ENCODE peak calls at places on chromosomes 11 and 22, in ten cellular contexts. H is SK-MEL-5; P is NCI-H345; T is GOT3; Y is activated T-cell treated with anti-CD3 and anti-CD28 coated beads for 1 hour; U is naive thymus-derived CD4-positive, alpha-beta T cell; D is ovary; M is SK-N-MC; A is HT-29; N is anterior cingulate cortex. S is an unnamed sample.

GRCh38 chr11:100823360-100823759 is 136.3 kb downstream of the ARHGAP42 start:
- DNase-seq in H (no peak), P (no peak), T (no peak), Y (no peak), U (no peak), D (no peak), M (no peak), A (no peak), N (no peak), S (no peak)

GRCh38 chr11:107716884-107717532 is 5.2 kb upstream of the SLN start:
- DNase-seq in H (no peak), P (no peak), T (no peak), Y (no peak), U (no peak), D (no peak), M (no peak), A (no peak), N (no peak), S (no peak)

GRCh38 chr11:3004481-3004880 is 12.4 kb upstream of the NAP1L4 start:
- DNase-seq in H (no peak), P (no peak), T (no peak), Y (no peak), U (no peak), D (peak), M (no peak), A (no peak), N (no peak), S (no peak)

GRCh38 chr11:1171985-1172728 is 14.4 kb downstream of the MUC5AC start:
- DNase-seq in H (no peak), P (no peak), T (no peak), Y (no peak), U (no peak), D (no peak), M (no peak), A (no peak), N (no peak), S (no peak)

GRCh38 chr11:117961896-117962295 is 24.3 kb upstream of the IL10RA start:
- DNase-seq in H (no peak), P (no peak), T (no peak), Y (no peak), U (no peak), D (no peak), M (no peak), A (no peak), N (no peak), S (no peak)

GRCh38 chr11:122721201-122721963 is 65.9 kb downstream of the UBASH3B start:
- DNase-seq in H (no peak), P (no peak), T (no peak), Y (no peak), U (no peak), D (no peak), M (no peak), A (no peak), N (no peak), S (no peak)

GRCh38 chr11:62556102-62556871 is 9.7 kb upstream of the AHNAK start:
- DNase-seq in H (peak), P (no peak), T (peak), Y (peak), U (peak), D (peak), M (no peak), A (peak), N (no peak), S (peak)

GRCh38 chr11:9150501-9150900 is 59.1 kb upstream of the SCUBE2 start:
- DNase-seq in H (no peak), P (no peak), T (no peak), Y (no peak), U (no peak), D (no peak), M (no peak), A (no peak), N (no peak), S (no peak)

GRCh38 chr11:15568440-15568839 is 453.7 kb downstream of the INSC start:
- DNase-seq in H (no peak), P (peak), T (no peak), Y (no peak), U (no peak), D (no peak), M (no peak), A (no peak), N (no peak), S (no peak)

GRCh38 chr11:10514210-10514609 is 26.8 kb downstream of the RNF141 start:
- DNase-seq in H (peak), P (no peak), T (no peak), Y (no peak), U (no peak), D (no peak), M (no peak), A (peak), N (no peak), S (no peak)

GRCh38 chr22:38567531-38568245 is 2.3 kb downstream of the DMC1 start:
- DNase-seq in H (no peak), P (no peak), T (no peak), Y (no peak), U (no peak), D (no peak), M (no peak), A (no peak), N (no peak), S (no peak)

GRCh38 chr11:75325713-75326438 is 25.6 kb downstream of the ARRB1 start:
- DNase-seq in H (no peak), P (no peak), T (no peak), Y (peak), U (peak), D (peak), M (no peak), A (peak), N (peak), S (peak)

GRCh38 chr11:11472096-11472495 is 119.0 kb upstream of the CSNK2A3 start:
- DNase-seq in H (no peak), P (no peak), T (no peak), Y (no peak), U (no peak), D (no peak), M (no peak), A (no peak), N (no peak), S (no peak)

GRCh38 chr22:24826710-24827285 is 20.8 kb downstream of the SGSM1 start:
- DNase-seq in H (no peak), P (no peak), T (no peak), Y (no peak), U (no peak), D (no peak), M (no peak), A (no peak), N (no peak), S (no peak)

GRCh38 chr11:888290-889212 is 22.1 kb downstream of the CHID1 start:
- DNase-seq in H (no peak), P (no peak), T (no peak), Y (no peak), U (no peak), D (no peak), M (no peak), A (no peak), N (no peak), S (no peak)

GRCh38 chr11:30445056-30445455 is 122.2 kb downstream of the ARL14EP start:
- DNase-seq in H (peak), P (no peak), T (no peak), Y (no peak), U (no peak), D (no peak), M (no peak), A (peak), N (no peak), S (peak)

GRCh38 chr11:122850076-122850631 is 11.9 kb downstream of the CRTAM start:
- DNase-seq in H (no peak), P (no peak), T (no peak), Y (no peak), U (peak), D (no peak), M (no peak), A (no peak), N (no peak), S (peak)

GRCh38 chr22:26328221-26328620 is 100.8 kb upstream of the ASPHD2 start:
- DNase-seq in H (no peak), P (no peak), T (no peak), Y (no peak), U (no peak), D (no peak), M (no peak), A (no peak), N (no peak), S (no peak)

GRCh38 chr11:44680982-44681597 is 45.7 kb upstream of the TSPAN18 start:
- DNase-seq in H (no peak), P (no peak), T (no peak), Y (peak), U (peak), D (no peak), M (no peak), A (no peak), N (no peak), S (peak)

GRCh38 chr11:17642980-17643379 is 76.4 kb upstream of the MYOD1 start:
- DNase-seq in H (no peak), P (no peak), T (no peak), Y (no peak), U (no peak), D (no peak), M (no peak), A (no peak), N (no peak), S (no peak)

GRCh38 chr22:20204821-20205220 is 54.0 kb upstream of the CCDC188 start:
- DNase-seq in H (no peak), P (no peak), T (no peak), Y (no peak), U (no peak), D (no peak), M (no peak), A (no peak), N (no peak), S (no peak)

GRCh38 chr11:102287963-102288744 is 29.1 kb upstream of the BIRC3 start:
- DNase-seq in H (peak), P (peak), T (no peak), Y (no peak), U (no peak), D (no peak), M (no peak), A (peak), N (no peak), S (peak)

GRCh38 chr11:12216542-12217422 is 106.4 kb downstream of the MICAL2 start:
- DNase-seq in H (peak), P (no peak), T (no peak), Y (no peak), U (no peak), D (no peak), M (no peak), A (peak), N (no peak), S (no peak)

GRCh38 chr11:126391286-126391954 is 35.9 kb downstream of the ST3GAL4 start:
- DNase-seq in H (no peak), P (no peak), T (no peak), Y (no peak), U (no peak), D (peak), M (no peak), A (no peak), N (no peak), S (no peak)

GRCh38 chr11:114511538-114511937 is 48.1 kb downstream of the NXPE1 start:
- DNase-seq in H (no peak), P (no peak), T (no peak), Y (no peak), U (no peak), D (no peak), M (no peak), A (no peak), N (no peak), S (no peak)

GRCh38 chr11:111566324-111566723 is 25.8 kb downstream of the LAYN start:
- DNase-seq in H (no peak), P (no peak), T (no peak), Y (no peak), U (no peak), D (no peak), M (no peak), A (no peak), N (no peak), S (no peak)

GRCh38 chr22:46251816-46252380 is 1.8 kb upstream of the CDPF1 start:
- DNase-seq in H (no peak), P (no peak), T (no peak), Y (no peak), U (no peak), D (no peak), M (no peak), A (no peak), N (no peak), S (no peak)

GRCh38 chr11:58525037-58525614 is 17.2 kb upstream of the OR5B21 start:
- DNase-seq in H (no peak), P (no peak), T (no peak), Y (no peak), U (no peak), D (no peak), M (no peak), A (no peak), N (no peak), S (no peak)

GRCh38 chr11:110196241-110196754 is 100.1 kb downstream of the RDX start:
- DNase-seq in H (no peak), P (no peak), T (no peak), Y (no peak), U (no peak), D (no peak), M (no peak), A (peak), N (no peak), S (peak)

GRCh38 chr22:30946354-30946753 is 22.2 kb downstream of the MORC2 start:
- DNase-seq in H (no peak), P (no peak), T (no peak), Y (no peak), U (no peak), D (no peak), M (no peak), A (no peak), N (no peak), S (no peak)

GRCh38 chr22:17948101-17948500 is 76.3 kb downstream of the MICAL3 start:
- DNase-seq in H (no peak), P (no peak), T (no peak), Y (no peak), U (no peak), D (no peak), M (no peak), A (no peak), N (no peak), S (no peak)

GRCh38 chr22:50717709-50718351 is 20.2 kb upstream of the ACR start:
- DNase-seq in H (peak), P (no peak), T (no peak), Y (no peak), U (no peak), D (no peak), M (no peak), A (no peak), N (no peak), S (no peak)

GRCh38 chr11:69094111-69094914 is 45.6 kb downstream of the TPCN2 start:
- DNase-seq in H (no peak), P (no peak), T (no peak), Y (no peak), U (no peak), D (no peak), M (no peak), A (no peak), N (no peak), S (peak)

GRCh38 chr22:47841166-47841565 is 1078.7 kb downstream of the TBC1D22A start:
- DNase-seq in H (no peak), P (no peak), T (no peak), Y (no peak), U (no peak), D (no peak), M (no peak), A (no peak), N (no peak), S (no peak)

GRCh38 chr22:38142606-38143005 is 32.1 kb upstream of the BAIAP2L2 start:
- DNase-seq in H (no peak), P (no peak), T (no peak), Y (no peak), U (no peak), D (no peak), M (no peak), A (no peak), N (no peak), S (no peak)

GRCh38 chr11:78645226-78646202 is 70.8 kb upstream of the NARS2 start:
- DNase-seq in H (peak), P (peak), T (no peak), Y (peak), U (peak), D (peak), M (no peak), A (peak), N (peak), S (peak)